ENCODE peak calls at places on chromosome 15, in four cellular contexts. S is mesendoderm, Z is hepatocyte, T is GM20000. W is an unnamed sample.
A peak's percentile ranks its signal among the peaks of the same experiment; 100 is the strongest.

GRCh38 chr15:99507016-99507731 is 58.6 kb upstream of the MEF2A start:
- DNase-seq in S (no peak), Z (peak; percentile 62), T (no peak), W (no peak)

GRCh38 chr15:70880781-70881180 is 11.5 kb downstream of the THAP10 start:
- DNase-seq in S (no peak), Z (no peak), T (no peak), W (no peak)

GRCh38 chr15:48537277-48538113 is 108.0 kb downstream of the FBN1 start:
- DNase-seq in S (no peak), Z (no peak), T (no peak), W (no peak)

GRCh38 chr15:64452988-64453688 is 7.2 kb upstream of the ZNF609 start:
- DNase-seq in S (no peak), Z (no peak), T (no peak), W (no peak)

GRCh38 chr15:91268510-91268909 is 168.5 kb downstream of the SV2B start:
- DNase-seq in S (peak; percentile 54), Z (no peak), T (no peak), W (no peak)

GRCh38 chr15:99249270-99249817 is at the start of gene TTC23:
- DNase-seq in S (peak; percentile 92), Z (peak; percentile 73), T (no peak), W (no peak)

GRCh38 chr15:62940755-62941361 is 101.7 kb upstream of the TPM1 start:
- DNase-seq in S (peak; percentile 10), Z (peak; percentile 65), T (no peak), W (no peak)

GRCh38 chr15:38226867-38227266 is 25.8 kb upstream of the SPRED1 start:
- DNase-seq in S (no peak), Z (peak; percentile 62), T (no peak), W (no peak)

GRCh38 chr15:35540885-35541284 is 5.1 kb downstream of the DPH6 start:
- DNase-seq in S (no peak), Z (no peak), T (no peak), W (no peak)

W was measured in NCI-H510A treated with DMSO at 0.1 percent for 48 hours.